ENCODE peak calls at places on chromosomes 7 and 10, in eight cellular contexts. One of them, this sample, is unnamed.

GRCh38 chr7:47763063-47763974 is 181.4 kb upstream of the TNS3 start:
- DNase-seq in AG09309: peak
- DNase-seq in amygdala: no peak
- DNase-seq in activated CD8-positive, alpha-beta memory T cell treated with anti-CD3 and anti-CD28 coated beads for 48 hours: no peak
- DNase-seq in iPS-NIHi11: peak
- DNase-seq in T-helper 1 cell: no peak
- DNase-seq in GM10248: no peak
- DNase-seq in CD4-positive, CD25-positive, alpha-beta regulatory T cell: no peak
- DNase-seq in this sample: no peak

GRCh38 chr10:133357293-133358151 is at the start of gene FUOM:
- DNase-seq in GM10248: peak
- DNase-seq in AG09309: no peak
- DNase-seq in CD4-positive, CD25-positive, alpha-beta regulatory T cell: peak
- DNase-seq in iPS-NIHi11: peak
- DNase-seq in amygdala: no peak
- DNase-seq in T-helper 1 cell: peak
- DNase-seq in activated CD8-positive, alpha-beta memory T cell treated with anti-CD3 and anti-CD28 coated beads for 48 hours: peak
- DNase-seq in this sample: no peak

GRCh38 chr7:92641921-92642511 is 51.8 kb upstream of the FAM133B start:
- DNase-seq in amygdala: no peak
- DNase-seq in CD4-positive, CD25-positive, alpha-beta regulatory T cell: no peak
- DNase-seq in T-helper 1 cell: no peak
- DNase-seq in iPS-NIHi11: no peak
- DNase-seq in GM10248: no peak
- DNase-seq in AG09309: no peak
- DNase-seq in activated CD8-positive, alpha-beta memory T cell treated with anti-CD3 and anti-CD28 coated beads for 48 hours: no peak
- DNase-seq in this sample: no peak

GRCh38 chr7:2523941-2524807 is 4.6 kb downstream of the LFNG start:
- DNase-seq in AG09309: no peak
- DNase-seq in iPS-NIHi11: peak
- DNase-seq in amygdala: peak
- DNase-seq in T-helper 1 cell: no peak
- DNase-seq in activated CD8-positive, alpha-beta memory T cell treated with anti-CD3 and anti-CD28 coated beads for 48 hours: no peak
- DNase-seq in GM10248: no peak
- DNase-seq in CD4-positive, CD25-positive, alpha-beta regulatory T cell: no peak
- DNase-seq in this sample: peak

GRCh38 chr10:132585732-132586722 is 48.4 kb downstream of the INPP5A start:
- DNase-seq in amygdala: no peak
- DNase-seq in iPS-NIHi11: no peak
- DNase-seq in CD4-positive, CD25-positive, alpha-beta regulatory T cell: no peak
- DNase-seq in AG09309: no peak
- DNase-seq in GM10248: no peak
- DNase-seq in activated CD8-positive, alpha-beta memory T cell treated with anti-CD3 and anti-CD28 coated beads for 48 hours: no peak
- DNase-seq in T-helper 1 cell: no peak
- DNase-seq in this sample: no peak

GRCh38 chr10:49608166-49608758 is 1.8 kb upstream of the SLC18A3 start:
- DNase-seq in AG09309: no peak
- DNase-seq in iPS-NIHi11: no peak
- DNase-seq in CD4-positive, CD25-positive, alpha-beta regulatory T cell: no peak
- DNase-seq in activated CD8-positive, alpha-beta memory T cell treated with anti-CD3 and anti-CD28 coated beads for 48 hours: no peak
- DNase-seq in GM10248: no peak
- DNase-seq in amygdala: no peak
- DNase-seq in T-helper 1 cell: no peak
- DNase-seq in this sample: no peak

GRCh38 chr7:32161708-32162107 is 91.5 kb upstream of the PDE1C start:
- DNase-seq in activated CD8-positive, alpha-beta memory T cell treated with anti-CD3 and anti-CD28 coated beads for 48 hours: no peak
- DNase-seq in CD4-positive, CD25-positive, alpha-beta regulatory T cell: no peak
- DNase-seq in AG09309: peak
- DNase-seq in amygdala: no peak
- DNase-seq in iPS-NIHi11: no peak
- DNase-seq in T-helper 1 cell: no peak
- DNase-seq in GM10248: no peak
- DNase-seq in this sample: no peak

GRCh38 chr7:155124706-155125105 is 54.6 kb downstream of the HTR5A start:
- DNase-seq in activated CD8-positive, alpha-beta memory T cell treated with anti-CD3 and anti-CD28 coated beads for 48 hours: no peak
- DNase-seq in amygdala: no peak
- DNase-seq in GM10248: no peak
- DNase-seq in T-helper 1 cell: no peak
- DNase-seq in iPS-NIHi11: no peak
- DNase-seq in AG09309: no peak
- DNase-seq in CD4-positive, CD25-positive, alpha-beta regulatory T cell: no peak
- DNase-seq in this sample: no peak

GRCh38 chr10:57948796-57949195 is 318.9 kb downstream of the IPMK start:
- DNase-seq in iPS-NIHi11: no peak
- DNase-seq in activated CD8-positive, alpha-beta memory T cell treated with anti-CD3 and anti-CD28 coated beads for 48 hours: no peak
- DNase-seq in AG09309: no peak
- DNase-seq in amygdala: no peak
- DNase-seq in T-helper 1 cell: no peak
- DNase-seq in CD4-positive, CD25-positive, alpha-beta regulatory T cell: no peak
- DNase-seq in GM10248: no peak
- DNase-seq in this sample: no peak